ENCODE peak calls at places on chromosomes 11 and 22, in ten cellular contexts. E is fibroblast of the conjunctiva; M is NCI-H774; P is astrocyte of the spinal cord; O is mesenteric fat pad; Q is fibroblast of gingiva; F is lower leg skin; N is GM04503; B is stimulated activated CD4-positive, alpha-beta T cell treated with anti-CD3 and anti-CD28 coated beads, Interleukin-1b, Interleukin-23, amount 100 ng/mL, for 48 hours; S is stimulated activated CD8-positive, alpha-beta memory T cell treated with anti-CD3 and anti-CD28 coated beads, Interleukin-15, amount 100 ng/mL, for 4 hours. Y is an unnamed sample.

GRCh38 chr11:47010192-47010591 is 73.6 kb downstream of the CSTPP1 start:
- DNase-seq in E (no peak), M (no peak), P (no peak), O (no peak), Q (peak; percentile 49), F (no peak), N (no peak), B (no peak), S (no peak), Y (no peak)

GRCh38 chr11:23021287-23021863 is 161.1 kb upstream of the CCDC179 start:
- DNase-seq in E (peak; percentile 20), M (no peak), P (peak; percentile 40), O (no peak), Q (no peak), F (no peak), N (no peak), B (no peak), S (no peak), Y (no peak)

GRCh38 chr11:64164392-64165312 is 1.3 kb downstream of the MACROD1 start:
- DNase-seq in E (no peak), M (no peak), P (no peak), O (no peak), Q (no peak), F (no peak), N (no peak), B (no peak), S (no peak), Y (no peak)

GRCh38 chr11:132064987-132065620 is 694.7 kb downstream of the NTM start:
- DNase-seq in E (peak; percentile 79), M (no peak), P (peak; percentile 99), O (no peak), Q (peak; percentile 99), F (peak; percentile 29), N (peak; percentile 99), B (no peak), S (no peak), Y (no peak)

GRCh38 chr22:36999463-36999862 is 19.8 kb downstream of the TST start:
- DNase-seq in E (no peak), M (no peak), P (no peak), O (no peak), Q (no peak), F (no peak), N (no peak), B (no peak), S (no peak), Y (no peak)

GRCh38 chr22:45671783-45672563 is at the start of gene ATXN10:
- DNase-seq in E (peak; percentile 35), M (peak; percentile 20), P (peak; percentile 76), O (no peak), Q (peak; percentile 69), F (peak; percentile 32), N (no peak), B (peak; percentile 64), S (peak; percentile 51), Y (peak; percentile 82)

GRCh38 chr22:50190182-50190951 is 4.7 kb downstream of the TRABD start:
- DNase-seq in E (peak; percentile 36), M (no peak), P (peak; percentile 55), O (no peak), Q (peak; percentile 62), F (peak; percentile 56), N (no peak), B (peak; percentile 72), S (peak; percentile 65), Y (no peak)

GRCh38 chr11:130436171-130436570 is 7.8 kb upstream of the ADAMTS8 start:
- DNase-seq in E (no peak), M (no peak), P (peak; percentile 19), O (no peak), Q (no peak), F (no peak), N (no peak), B (no peak), S (no peak), Y (no peak)

GRCh38 chr11:128888034-128888985 is 2.8 kb upstream of the KCNJ5 start:
- DNase-seq in E (no peak), M (no peak), P (no peak), O (peak; percentile 49), Q (no peak), F (no peak), N (no peak), B (no peak), S (no peak), Y (no peak)

GRCh38 chr22:46047841-46048595 is 71.1 kb upstream of the WNT7B start:
- DNase-seq in E (no peak), M (no peak), P (no peak), O (peak; percentile 80), Q (no peak), F (no peak), N (no peak), B (no peak), S (no peak), Y (peak; percentile 78)

GRCh38 chr22:19827341-19828034 is 27.2 kb downstream of the GNB1L start:
- DNase-seq in E (no peak), M (no peak), P (no peak), O (no peak), Q (no peak), F (no peak), N (no peak), B (no peak), S (no peak), Y (no peak)

GRCh38 chr11:118304227-118304808 is at the start of gene CD3E:
- DNase-seq in E (no peak), M (no peak), P (no peak), O (no peak), Q (no peak), F (no peak), N (no peak), B (peak; percentile 77), S (no peak), Y (no peak)

GRCh38 chr11:75781296-75781695 is 12.7 kb downstream of the DGAT2 start:
- DNase-seq in E (no peak), M (no peak), P (no peak), O (no peak), Q (no peak), F (no peak), N (no peak), B (no peak), S (no peak), Y (no peak)

GRCh38 chr11:1269957-1270356 is 39.5 kb downstream of the TOLLIP start:
- DNase-seq in E (no peak), M (no peak), P (no peak), O (no peak), Q (no peak), F (no peak), N (no peak), B (no peak), S (no peak), Y (no peak)

Y was measured in sciatic nerve.